ENCODE peak calls at places on chromosomes 16 and 17, in nine cellular contexts. D is PC-3, J is GM23248, V is HCT116, L is SK-N-SH, Z is hepatocyte, A is OCI-LY7, B is MM.1S, G is GM23338. P is an unnamed sample.

GRCh38 chr16:23570992-23571632 is 13.6 kb downstream of the UBFD1 start:
- DNase-seq in D (no peak), J (no peak), V (no peak), L (no peak), Z (no peak), A (peak; percentile 82), B (no peak), G (no peak), P (no peak)

GRCh38 chr17:35843698-35844097 is 25.0 kb downstream of the HEATR9 start:
- DNase-seq in D (no peak), J (no peak), V (no peak), L (no peak), Z (no peak), A (no peak), B (no peak), G (no peak), P (no peak)

GRCh38 chr17:64020068-64020766 is at the start of gene ICAM2:
- DNase-seq in D (no peak), J (no peak), V (no peak), L (no peak), Z (no peak), A (peak; percentile 91), B (peak; percentile 90), G (peak; percentile 16), P (no peak)

GRCh38 chr16:11255737-11256656 is at the start of gene SOCS1:
- DNase-seq in D (peak; percentile 82), J (peak; percentile 91), V (peak; percentile 47), L (peak; percentile 95), Z (peak; percentile 95), A (peak; percentile 89), B (peak; percentile 91), G (peak; percentile 85), P (peak; percentile 96)

GRCh38 chr17:7742729-7743128 is 25.2 kb downstream of the DNAH2 start:
- DNase-seq in D (no peak), J (no peak), V (no peak), L (no peak), Z (no peak), A (no peak), B (peak; percentile 28), G (no peak), P (no peak)

GRCh38 chr17:21125862-21126261 is 902 bp upstream of the DHRS7B start:
- DNase-seq in D (no peak), J (no peak), V (no peak), L (no peak), Z (no peak), A (peak; percentile 39), B (peak; percentile 50), G (no peak), P (no peak)

GRCh38 chr17:21194688-21195087 is 19.3 kb downstream of the TMEM11 start:
- DNase-seq in D (no peak), J (peak; percentile 42), V (no peak), L (peak; percentile 70), Z (no peak), A (no peak), B (no peak), G (no peak), P (no peak)

GRCh38 chr17:75077490-75078096 is 10.2 kb upstream of the SLC16A5 start:
- DNase-seq in D (no peak), J (peak; percentile 47), V (no peak), L (no peak), Z (peak; percentile 54), A (peak; percentile 56), B (no peak), G (peak; percentile 66), P (no peak)

GRCh38 chr16:85094812-85095211 is 17.5 kb downstream of the CIBAR2 start:
- DNase-seq in D (no peak), J (no peak), V (no peak), L (peak; percentile 27), Z (no peak), A (no peak), B (no peak), G (no peak), P (no peak)

GRCh38 chr17:19242926-19243325 is 5.8 kb downstream of the EPN2 start:
- DNase-seq in D (no peak), J (no peak), V (no peak), L (no peak), Z (no peak), A (peak; percentile 65), B (no peak), G (no peak), P (no peak)

GRCh38 chr16:85733155-85733838 is 17.6 kb downstream of the C16orf74 start:
- DNase-seq in D (no peak), J (peak; percentile 26), V (no peak), L (no peak), Z (peak; percentile 46), A (no peak), B (no peak), G (no peak), P (no peak)

GRCh38 chr17:6755731-6756184 is at the start of gene XAF1:
- DNase-seq in D (no peak), J (peak; percentile 79), V (no peak), L (no peak), Z (no peak), A (peak; percentile 27), B (peak; percentile 73), G (no peak), P (no peak)

GRCh38 chr17:31794111-31794510 is 64.9 kb downstream of the COPRS start:
- DNase-seq in D (no peak), J (no peak), V (no peak), L (no peak), Z (no peak), A (no peak), B (no peak), G (no peak), P (no peak)

GRCh38 chr16:89498839-89499238 is 8.5 kb upstream of the ANKRD11 start:
- DNase-seq in D (no peak), J (no peak), V (no peak), L (no peak), Z (no peak), A (no peak), B (no peak), G (no peak), P (no peak)

GRCh38 chr16:70706948-70707465 is 21.2 kb upstream of the MTSS2 start:
- DNase-seq in D (peak; percentile 94), J (peak; percentile 85), V (no peak), L (no peak), Z (peak; percentile 71), A (no peak), B (no peak), G (no peak), P (no peak)

GRCh38 chr16:47523342-47524006 is 62.3 kb downstream of the PHKB start:
- DNase-seq in D (no peak), J (no peak), V (no peak), L (no peak), Z (no peak), A (peak; percentile 77), B (peak; percentile 56), G (peak; percentile 24), P (no peak)

GRCh38 chr17:49775546-49776260 is 11.8 kb upstream of the FAM117A start:
- DNase-seq in D (no peak), J (no peak), V (no peak), L (no peak), Z (no peak), A (no peak), B (no peak), G (peak; percentile 38), P (peak; percentile 39)

GRCh38 chr17:72592242-72592966 is 471.6 kb downstream of the SOX9 start:
- DNase-seq in D (peak; percentile 95), J (peak; percentile 90), V (peak; percentile 86), L (peak; percentile 99), Z (peak; percentile 93), A (no peak), B (peak; percentile 83), G (peak; percentile 86), P (peak; percentile 93)

GRCh38 chr16:4613636-4614570 is 785 bp downstream of the UBALD1 start:
- DNase-seq in D (peak; percentile 20), J (peak; percentile 72), V (no peak), L (peak; percentile 79), Z (peak; percentile 68), A (peak; percentile 28), B (no peak), G (peak; percentile 62), P (peak; percentile 70)

GRCh38 chr17:34306466-34306865 is 12.8 kb upstream of the CCL8 start:
- DNase-seq in D (peak; percentile 10), J (peak; percentile 82), V (no peak), L (peak; percentile 32), Z (peak; percentile 37), A (no peak), B (no peak), G (peak; percentile 80), P (peak; percentile 35)

DNA sequence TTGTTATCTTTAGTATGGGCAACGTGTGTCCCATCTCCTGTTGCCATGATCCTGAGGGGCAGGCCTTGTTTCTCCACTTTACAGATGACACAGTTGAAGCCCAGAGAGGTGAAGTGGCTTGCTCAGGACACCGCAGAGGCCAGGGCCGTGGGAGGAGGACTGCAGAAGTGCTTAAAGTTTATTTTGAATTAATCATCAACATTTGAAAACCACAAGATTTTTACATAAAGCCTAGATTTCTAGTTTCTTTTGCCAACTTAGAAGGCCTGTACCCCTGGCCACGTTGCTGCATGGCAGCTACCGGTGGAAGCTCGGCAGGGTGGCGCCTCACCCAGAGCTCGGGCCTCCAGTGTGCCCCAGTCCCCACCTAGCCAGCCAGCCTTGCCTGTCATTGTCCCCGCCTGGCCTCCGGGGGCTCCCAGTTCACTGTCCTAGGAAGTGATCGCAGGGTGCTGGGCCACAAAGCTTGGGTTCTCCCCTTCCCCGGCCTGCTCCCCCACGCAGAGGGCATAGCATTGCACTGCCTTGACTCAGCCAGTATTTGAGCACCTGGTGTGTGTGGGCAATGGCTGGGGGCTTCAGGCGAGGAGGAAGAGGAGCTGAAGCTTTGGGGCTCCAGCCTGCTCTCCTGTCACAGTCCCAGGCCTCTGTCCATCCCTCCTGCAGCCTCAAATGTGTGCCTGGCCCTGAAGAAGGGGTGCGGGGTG is 14.8 kb upstream of the ADCY7 start:
- DNase-seq in D (peak; percentile 77), J (peak; percentile 98), V (no peak), L (no peak), Z (no peak), A (no peak), B (no peak), G (no peak), P (no peak)
- TF ChIP-seq EZH2phosphoT487 in D (no peak), J (peak; percentile 66), V (no peak), L (no peak), Z (no peak), A (no peak), B (no peak), G (no peak), P (no peak)

GRCh38 chr17:81082177-81083073 is 47.5 kb downstream of the BAIAP2 start:
- DNase-seq in D (no peak), J (no peak), V (no peak), L (peak; percentile 74), Z (no peak), A (no peak), B (no peak), G (no peak), P (no peak)
- H3K4me2 ChIP-seq in D (no peak overlapping the region), J (no peak overlapping the region), V (no peak overlapping the region), L (no peak overlapping the region), Z (no peak overlapping the region), A (no peak overlapping the region), B (no peak overlapping the region), G (no peak overlapping the region), P (no peak overlapping the region)

GRCh38 chr17:77802333-77802615 is 156.2 kb upstream of the TNRC6C start:
- DNase-seq in D (no peak), J (no peak), V (no peak), L (peak; percentile 49), Z (no peak), A (no peak), B (no peak), G (no peak), P (no peak)
- TF ChIP-seq EZH2phosphoT487 in D (no peak), J (no peak), V (no peak), L (no peak), Z (no peak), A (no peak), B (no peak), G (no peak), P (no peak)

GRCh38 chr17:28097254-28097653 is 54.8 kb downstream of the NLK start:
- DNase-seq in D (no peak), J (no peak), V (no peak), L (no peak), Z (no peak), A (no peak), B (no peak), G (no peak), P (no peak)
- H3K4me2 ChIP-seq in D (no peak overlapping the region), J (no peak overlapping the region), V (no peak overlapping the region), L (no peak overlapping the region), Z (no peak overlapping the region), A (peak overlapping the region; percentile 39), B (no peak overlapping the region), G (no peak overlapping the region), P (no peak overlapping the region)